ENCODE peak calls at places on chromosomes 11 and 22, in eight cellular contexts. C is pancreas, J is psoas muscle, X is upper lobe of right lung, U is lung, B is T-helper 9 cell, G is NCI-H345, O is posterior cingulate gyrus. K is an unnamed sample.

GRCh38 chr11:45489281-45489906 is 176.0 kb downstream of the CHST1 start:
- DNase-seq in C (no peak), J (no peak), X (no peak), U (no peak), B (no peak), G (peak; percentile 73), O (no peak), K (no peak)

GRCh38 chr11:24171869-24172268 is 325.0 kb upstream of the LUZP2 start:
- DNase-seq in C (no peak), J (no peak), X (no peak), U (no peak), B (no peak), G (no peak), O (no peak), K (no peak)

GRCh38 chr11:83140691-83141455 is 16.1 kb upstream of the PCF11 start:
- DNase-seq in C (no peak), J (no peak), X (no peak), U (no peak), B (no peak), G (no peak), O (no peak), K (no peak)

GRCh38 chr11:117144477-117145392 is 648 bp downstream of the PAFAH1B2 start:
- DNase-seq in C (peak; percentile 79), J (peak; percentile 64), X (peak; percentile 79), U (peak; percentile 68), B (peak; percentile 18), G (peak; percentile 62), O (peak; percentile 71), K (peak; percentile 57)

GRCh38 chr22:44190381-44190976 is 9.8 kb downstream of the PARVG start:
- DNase-seq in C (no peak), J (no peak), X (peak; percentile 44), U (no peak), B (no peak), G (no peak), O (no peak), K (no peak)

GRCh38 chr11:121794671-121795070 is 321.3 kb downstream of the BLID start:
- DNase-seq in C (no peak), J (no peak), X (no peak), U (no peak), B (no peak), G (no peak), O (peak; percentile 16), K (no peak)

GRCh38 chr11:95373241-95373640 is 142.2 kb upstream of the SESN3 start:
- DNase-seq in C (no peak), J (no peak), X (no peak), U (no peak), B (no peak), G (no peak), O (no peak), K (no peak)

GRCh38 chr22:23833911-23834317 is 4.9 kb downstream of the DERL3 start:
- DNase-seq in C (no peak), J (peak; percentile 59), X (peak; percentile 37), U (no peak), B (no peak), G (no peak), O (no peak), K (no peak)

GRCh38 chr22:48894064-48894671 is 933.5 kb downstream of the BRD1 start:
- DNase-seq in C (no peak), J (no peak), X (peak; percentile 47), U (no peak), B (no peak), G (no peak), O (no peak), K (no peak)

GRCh38 chr11:12318791-12319733 is 58.3 kb upstream of the PARVA start:
- DNase-seq in C (no peak), J (no peak), X (no peak), U (no peak), B (no peak), G (peak; percentile 96), O (no peak), K (no peak)

GRCh38 chr11:119797736-119798135 is 68.7 kb upstream of the NECTIN1 start:
- DNase-seq in C (no peak), J (no peak), X (peak; percentile 34), U (no peak), B (no peak), G (no peak), O (no peak), K (no peak)